ENCODE peak calls at places on chromosome 18, in seven cellular contexts. L is NCI-H1092, W is thoracic aorta, B is caudate nucleus, N is upper lobe of right lung, Q is iPS-NIHi11, M is H54. E is an unnamed sample.

GRCh38 chr18:3450358-3451107 is 561 bp downstream of the TGIF1 start:
- DNase-seq in W (no peak), Q (no peak), M (no peak), B (peak; percentile 54), N (peak; percentile 87), L (no peak), E (peak; percentile 68)

GRCh38 chr18:8711736-8712135 is 6.4 kb downstream of the MTCL1 start:
- DNase-seq in M (no peak), L (no peak), Q (no peak), B (no peak), W (no peak), N (no peak), E (peak; percentile 14)

GRCh38 chr18:58529714-58530354 is 99.1 kb downstream of the ALPK2 start:
- DNase-seq in M (peak; percentile 15), L (peak; percentile 56), B (peak; percentile 23), W (no peak), N (no peak), Q (peak; percentile 84), E (peak; percentile 68)

GRCh38 chr18:22271030-22271429 is 101.6 kb downstream of the GATA6 start:
- DNase-seq in N (no peak), L (no peak), M (no peak), W (no peak), B (no peak), Q (no peak), E (no peak)

GRCh38 chr18:69958422-69958821 is 10.7 kb upstream of the CD226 start:
- DNase-seq in M (no peak), W (no peak), N (no peak), B (no peak), Q (no peak), L (no peak), E (no peak)

GRCh38 chr18:44742741-44743311 is 62.1 kb downstream of the SETBP1 start:
- DNase-seq in B (peak; percentile 6), L (peak; percentile 98), W (no peak), Q (no peak), M (no peak), N (no peak), E (peak; percentile 93)

GRCh38 chr18:7467708-7468466 is 99.2 kb upstream of the PTPRM start:
- DNase-seq in W (no peak), M (peak; percentile 7), N (no peak), B (no peak), Q (peak; percentile 20), L (no peak), E (no peak)

GRCh38 chr18:58670561-58671121 is 624 bp upstream of the MALT1 start:
- DNase-seq in N (no peak), Q (no peak), L (no peak), M (peak; percentile 13), W (no peak), B (no peak), E (no peak)

GRCh38 chr18:9366126-9366714 is 31.6 kb downstream of the TWSG1 start:
- DNase-seq in B (no peak), M (no peak), Q (peak; percentile 84), N (no peak), W (no peak), L (peak; percentile 1), E (no peak)

E was measured in NCI-H446.